ENCODE peak calls at places on chromosomes 4 and X, in five cellular contexts. M, R, O, V and H are unnamed samples.

GRCh38 chr4:174378951-174379350 is 95.2 kb downstream of the CEP44 start:
- DNase-seq in M (no peak), R (no peak), O (no peak), V (no peak), H (no peak)

GRCh38 chr4:105709081-105709450 is 482 bp downstream of the GSTCD start:
- DNase-seq in M (peak), R (no peak), O (no peak), V (peak), H (peak)

GRCh38 chr4:47662975-47663374 is 174.9 kb downstream of the CORIN start:
- DNase-seq in M (peak), R (no peak), O (no peak), V (peak), H (peak)

GRCh38 chr4:147096667-147097604 is 151.3 kb upstream of the TTC29 start:
- DNase-seq in M (no peak), R (no peak), O (no peak), V (peak), H (peak)

GRCh38 chrX:46446727-46447378 is 98.4 kb downstream of the ZNF674 start:
- DNase-seq in M (peak), R (peak), O (peak), V (peak), H (peak)

GRCh38 chrX:15055146-15055930 is 182.1 kb downstream of the MOSPD2 start:
- DNase-seq in M (no peak), R (no peak), O (no peak), V (peak), H (no peak)

GRCh38 chr4:186643501-186644315 is 79.9 kb downstream of the FAT1 start:
- DNase-seq in M (no peak), R (no peak), O (no peak), V (peak), H (peak)

GRCh38 chr4:105989411-105990242 is 94.4 kb downstream of the NPNT start:
- DNase-seq in M (no peak), R (no peak), O (no peak), V (peak), H (no peak)

GRCh38 chr4:85113706-85114105 is 147.2 kb upstream of the WDFY3 start:
- DNase-seq in M (no peak), R (no peak), O (no peak), V (no peak), H (no peak)

GRCh38 chrX:35919536-35920309 is at the start of gene CFAP47:
- DNase-seq in M (no peak), R (no peak), O (peak), V (no peak), H (no peak)

GRCh38 chr4:41620594-41621256 is 82.8 kb downstream of the LIMCH1 start:
- DNase-seq in M (no peak), R (no peak), O (no peak), V (no peak), H (no peak)

GRCh38 chr4:83036991-83037390 is 2.0 kb downstream of the COPS4 start:
- DNase-seq in M (no peak), R (no peak), O (no peak), V (no peak), H (no peak)

GRCh38 chr4:166506051-166506450 is 633.0 kb downstream of the TLL1 start:
- DNase-seq in M (no peak), R (no peak), O (no peak), V (no peak), H (no peak)

GRCh38 chr4:48343035-48343434 is 1.7 kb downstream of the SLAIN2 start:
- DNase-seq in M (no peak), R (no peak), O (no peak), V (peak), H (peak)

GRCh38 chr4:125639182-125639621 is 324.4 kb downstream of the FAT4 start:
- DNase-seq in M (no peak), R (no peak), O (peak), V (peak), H (no peak)

GRCh38 chr4:13430834-13431568 is 53.1 kb downstream of the RAB28 start:
- DNase-seq in M (no peak), R (no peak), O (no peak), V (no peak), H (peak)

GRCh38 chr4:145271194-145271593 is 90.8 kb upstream of the OTUD4 start:
- DNase-seq in M (no peak), R (no peak), O (no peak), V (no peak), H (no peak)